ENCODE peak calls at places on chromosome 6, in six cellular contexts. N is IMR-90, X is HepG2, B is HCT116, H is GM12878, P is H1. A is an unnamed sample.

GRCh38 chr6:166466178-166467122 is 83.7 kb upstream of the MPC1 start:
- DNase-seq in P (no peak), N (peak; percentile 89), B (no peak), H (no peak), X (no peak), A (peak; percentile 55)

GRCh38 chr6:144284753-144285547 is at the start of gene UTRN:
- DNase-seq in B (no peak), H (no peak), N (peak; percentile 79), X (peak; percentile 74), P (peak; percentile 89), A (peak; percentile 83)

GRCh38 chr6:118812972-118813371 is 81.0 kb upstream of the ASF1A start:
- DNase-seq in P (no peak), N (peak; percentile 51), X (no peak), B (no peak), H (no peak), A (no peak)

GRCh38 chr6:2693191-2693590 is 57.5 kb downstream of the MYLK4 start:
- DNase-seq in P (no peak), H (no peak), B (no peak), N (no peak), X (no peak), A (no peak)

GRCh38 chr6:90703383-90703782 is 116.5 kb upstream of the MAP3K7 start:
- DNase-seq in B (no peak), X (no peak), P (no peak), N (no peak), H (no peak), A (no peak)

GRCh38 chr6:14354919-14355572 is 237.5 kb downstream of the CD83 start:
- DNase-seq in B (no peak), N (peak; percentile 88), X (no peak), P (no peak), H (no peak), A (no peak)

GRCh38 chr6:141105481-141105880 is 1027.2 kb upstream of the GJE1 start:
- DNase-seq in N (peak; percentile 50), X (no peak), B (no peak), H (no peak), P (no peak), A (no peak)

GRCh38 chr6:81962198-81962597 is 209.7 kb upstream of the TENT5A start:
- DNase-seq in N (no peak), B (no peak), H (no peak), P (no peak), X (no peak), A (no peak)

GRCh38 chr6:35046862-35047261 is 94.3 kb downstream of the TCP11 start:
- DNase-seq in X (no peak), B (no peak), P (no peak), N (no peak), H (no peak), A (peak; percentile 89)

DNA sequence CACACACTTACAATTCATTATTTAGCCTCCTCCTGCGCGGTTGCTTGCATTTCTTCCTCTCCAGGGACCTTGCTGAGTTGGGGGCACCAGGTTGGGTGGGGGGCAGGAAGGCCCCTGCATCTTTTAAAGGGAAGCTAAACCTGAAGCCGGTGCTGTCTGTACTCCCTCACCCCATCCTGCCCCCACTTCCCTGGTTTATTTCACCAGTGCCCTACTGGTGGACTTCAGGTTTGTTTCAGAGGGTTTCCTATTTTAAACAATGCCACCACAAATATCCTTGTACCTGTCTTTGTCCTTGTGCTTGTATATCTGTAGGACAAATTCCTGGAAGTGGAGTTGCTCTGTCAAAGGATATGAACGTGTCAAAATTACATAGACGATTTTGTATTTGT is 21.0 kb downstream of the PTK7 start:
- DNase-seq in H (no peak), B (no peak), N (no peak), P (no peak), X (no peak), A (no peak)
- H3K9ac ChIP-seq in H (peak overlapping the region; percentile 53), B (peak overlapping the region; percentile 37), N (no peak overlapping the region), P (no peak overlapping the region), X (peak overlapping the region; percentile 45), A (no peak overlapping the region)

GRCh38 chr6:167861424-167861823 is 34.7 kb downstream of the AFDN start:
- DNase-seq in H (no peak), N (no peak), P (no peak), X (no peak), B (no peak), A (no peak)
- TF ChIP-seq POLR2A in H (no peak), N (no peak), P (no peak), X (no peak), B (no peak), A (no peak)

GRCh38 chr6:122779672-122780066 is at the start of gene FABP7:
- DNase-seq in H (no peak), B (no peak), X (no peak), N (no peak), P (no peak), A (no peak)
- H2AFZ ChIP-seq in H (no peak within 1 kb of the TSS), B (no peak within 1 kb of the TSS), X (no peak within 1 kb of the TSS), N (no peak within 1 kb of the TSS), P (peak within 1 kb of the TSS; percentile 96), A (no peak within 1 kb of the TSS)

GRCh38 chr6:27128796-27129094 is 118.8 kb upstream of the PRSS16 start:
- DNase-seq in N (no peak), B (no peak), P (no peak), X (no peak), H (no peak), A (no peak)

GRCh38 chr6:27127874-27128795 is 119.4 kb upstream of the PRSS16 start:
- DNase-seq in B (no peak), X (no peak), N (no peak), H (no peak), P (no peak), A (no peak)

GRCh38 chr6:27124252-27124657 is 123.2 kb upstream of the PRSS16 start:
- DNase-seq in P (no peak), N (no peak), B (no peak), H (no peak), X (no peak), A (no peak)

GRCh38 chr6:27126815-27127537 is 120.5 kb upstream of the PRSS16 start:
- DNase-seq in N (peak; percentile 90), P (peak; percentile 83), H (peak; percentile 85), X (peak; percentile 85), B (peak; percentile 85), A (peak; percentile 92)

DNA sequence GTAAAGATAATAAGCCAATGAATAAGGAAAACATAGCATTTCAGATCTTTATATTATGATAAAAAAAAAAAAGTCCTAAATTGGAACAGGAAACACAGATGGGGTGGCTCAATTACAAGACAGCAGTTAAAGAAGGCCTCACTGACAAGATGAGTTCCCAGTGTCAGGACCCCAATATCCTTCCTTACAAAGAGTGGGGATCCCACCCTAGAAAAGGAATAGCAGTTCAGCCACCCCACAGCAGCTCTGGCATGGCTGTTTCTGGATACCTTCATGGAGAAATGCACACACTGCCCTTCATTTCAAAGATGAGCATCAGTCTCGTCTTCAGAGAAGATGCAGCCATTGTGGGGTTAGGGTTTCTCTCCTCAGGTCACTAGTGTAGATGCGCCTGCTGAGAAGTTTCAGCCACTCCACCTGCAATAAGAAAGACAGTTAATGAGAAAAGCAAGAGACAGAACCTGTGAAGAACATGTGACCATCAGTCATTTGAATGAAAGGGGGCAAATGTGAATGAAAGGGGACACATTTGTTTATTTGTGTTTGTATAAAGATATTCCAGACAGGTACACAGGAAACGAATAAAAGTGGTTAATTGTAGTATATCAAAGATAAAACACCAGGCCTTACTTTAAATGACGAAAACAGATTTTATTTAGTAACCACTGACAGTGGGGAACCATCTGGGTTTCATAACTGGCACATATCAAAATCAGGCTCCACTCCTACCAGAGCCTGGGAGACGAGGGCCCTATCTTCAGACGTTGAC is 121.3 kb upstream of the PRSS16 start:
- DNase-seq in P (no peak), B (no peak), N (no peak), H (no peak), X (no peak), A (no peak)
- H3K9ac ChIP-seq in P (no peak overlapping the region), B (no peak overlapping the region), N (no peak overlapping the region), H (peak overlapping the region; percentile 74), X (no peak overlapping the region), A (no peak overlapping the region)

DNA sequence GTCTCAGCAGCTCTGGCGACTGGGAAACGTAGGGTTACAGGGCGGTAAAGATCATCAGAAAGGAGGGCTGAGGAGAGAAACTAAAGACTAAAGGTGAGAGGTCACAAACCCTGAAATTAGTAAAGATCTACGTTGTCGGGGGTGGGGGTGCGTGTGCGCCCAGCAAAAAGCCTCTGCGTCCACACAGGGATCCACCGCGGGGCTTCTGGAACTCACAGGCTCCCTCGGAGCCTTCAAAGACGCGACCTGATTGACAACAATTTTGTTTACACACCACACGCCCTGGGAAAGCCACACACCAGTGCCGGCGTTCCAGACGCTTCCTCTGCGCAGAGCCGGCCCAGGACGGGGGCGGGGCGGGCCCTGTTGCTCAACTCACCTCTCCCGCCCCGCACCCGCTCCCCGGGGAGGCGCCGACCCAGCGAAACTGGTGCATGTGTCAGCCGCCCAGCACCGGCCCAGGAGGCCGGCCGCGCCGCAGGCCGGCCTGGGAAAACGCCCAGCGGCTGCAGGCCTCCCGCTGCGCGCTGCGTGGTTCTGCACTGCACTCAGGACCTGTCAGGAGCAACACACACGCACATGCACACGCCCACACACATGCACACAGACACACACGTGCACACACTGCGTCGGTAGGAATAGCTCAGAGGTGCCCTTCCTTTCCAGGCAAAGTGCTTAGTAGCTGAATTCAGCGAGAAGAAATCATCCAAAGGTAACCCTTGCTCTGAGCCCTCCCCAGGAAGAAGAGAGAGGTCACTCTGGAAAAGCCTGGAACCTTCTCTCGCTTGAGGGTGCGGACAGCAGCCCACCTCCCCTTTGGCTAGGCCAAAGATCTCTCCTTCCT is 57.2 kb upstream of the ARID1B start:
- DNase-seq in H (peak; percentile 65), P (peak; percentile 66), B (peak; percentile 72), N (peak; percentile 87), X (peak; percentile 91), A (peak; percentile 65)
- TF ChIP-seq POLR2A in H (peak; percentile 77), P (no peak), B (peak; percentile 41), N (no peak), X (peak; percentile 51), A (no peak)

DNA sequence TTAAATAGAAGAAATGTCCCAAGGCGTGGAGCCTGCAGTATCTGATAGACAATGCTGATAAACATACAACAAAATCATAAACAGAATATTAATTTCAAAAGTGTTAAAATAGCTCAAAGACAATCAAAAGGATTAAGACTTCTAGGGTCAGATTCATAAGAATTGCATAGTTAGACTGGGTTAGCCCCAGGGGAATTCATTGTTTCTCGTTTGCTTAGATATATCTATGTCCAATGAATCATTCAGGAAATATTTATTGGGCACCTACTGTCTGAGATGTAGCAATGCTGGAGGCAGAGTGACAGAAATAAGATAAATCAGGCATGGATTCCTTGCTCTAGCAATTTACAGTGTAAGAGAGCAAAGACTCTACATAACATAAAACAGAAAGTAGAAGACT is 124.4 kb upstream of the PRL start:
- DNase-seq in H (no peak), N (no peak), B (no peak), P (no peak), X (no peak), A (no peak)
- H2AFZ ChIP-seq in H (no peak overlapping the region), N (no peak overlapping the region), B (no peak overlapping the region), P (no peak overlapping the region), X (no peak overlapping the region), A (no peak overlapping the region)

GRCh38 chr6:36639171-36639808 is 39.2 kb upstream of the CDKN1A start:
- DNase-seq in P (no peak), X (no peak), B (no peak), N (no peak), H (no peak), A (no peak)
- H3K9ac ChIP-seq in P (no peak overlapping the region), X (no peak overlapping the region), B (no peak overlapping the region), N (no peak overlapping the region), H (no peak overlapping the region), A (no peak overlapping the region)

A was measured in endothelial cell of umbilical vein.